ENCODE peak calls at places on chromosomes 16 and 17, in four cellular contexts. P is H9, D is IMR-90, L is esophagus squamous epithelium. U is an unnamed sample.

GRCh38 chr16:30948087-30948955 is 547 bp upstream of the ORAI3 start:
- DNase-seq in L (no peak), D (peak; percentile 96), P (peak; percentile 100), U (peak; percentile 98)

GRCh38 chr17:44533533-44534246 is 23.6 kb upstream of the FZD2 start:
- DNase-seq in L (no peak), P (peak; percentile 97), D (peak; percentile 90), U (peak; percentile 90)

GRCh38 chr17:73071387-73071999 is 21.0 kb downstream of the SLC39A11 start:
- DNase-seq in P (no peak), D (peak; percentile 29), L (no peak), U (no peak)

GRCh38 chr17:41334899-41335298 is 15.7 kb downstream of the KRT33A start:
- DNase-seq in P (no peak), D (no peak), L (no peak), U (no peak)

GRCh38 chr16:56946767-56947603 is 14.8 kb upstream of the CETP start:
- DNase-seq in L (no peak), P (no peak), D (no peak), U (no peak)

GRCh38 chr16:79876332-79876730 is 275.8 kb upstream of the MAF start:
- DNase-seq in P (no peak), L (no peak), D (no peak), U (no peak)

GRCh38 chr17:17385502-17385901 is 82.3 kb downstream of the NT5M start:
- DNase-seq in L (no peak), P (no peak), D (no peak), U (no peak)

GRCh38 chr17:30458371-30458770 is 18.8 kb upstream of the GOSR1 start:
- DNase-seq in L (no peak), D (no peak), P (no peak), U (no peak)

GRCh38 chr16:83305092-83305491 is 502.7 kb upstream of the HSBP1 start:
- DNase-seq in D (peak; percentile 86), P (no peak), L (no peak), U (peak; percentile 78)

DNA sequence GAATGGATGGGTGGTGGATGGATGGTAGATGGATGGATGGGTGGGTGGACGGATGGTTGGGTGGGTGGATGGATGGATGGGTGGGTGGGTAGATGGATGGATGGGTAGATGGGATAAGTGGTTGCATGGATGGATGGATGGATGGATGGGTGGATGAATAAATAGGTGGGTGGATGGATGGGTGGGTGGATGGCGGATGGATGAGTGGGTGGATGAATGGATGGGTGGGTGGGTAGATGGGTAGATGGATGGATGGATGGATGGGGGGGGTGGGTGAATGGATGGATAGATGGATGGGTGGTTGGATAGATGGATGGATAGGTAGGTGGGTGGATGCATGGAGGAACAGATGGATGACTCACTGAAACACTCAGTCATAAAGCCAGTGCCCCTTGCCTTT is 51.0 kb upstream of the FASN start:
- DNase-seq in D (no peak), L (no peak), P (no peak), U (no peak)
- TF ChIP-seq CTCF in D (no peak), L (no peak), P (no peak), U (no peak)

GRCh38 chr16:73546351-73546845 is 498.5 kb upstream of the ZFHX3 start:
- DNase-seq in L (no peak), P (no peak), D (no peak), U (no peak)
- TF ChIP-seq CTCF in L (no peak), P (no peak), D (no peak), U (no peak)

GRCh38 chr17:60421273-60422161 is 772 bp upstream of the CHCT1 start:
- DNase-seq in L (no peak), D (peak; percentile 33), P (peak; percentile 87), U (peak; percentile 51)
- TF ChIP-seq CTCF in L (peak; percentile 87), D (peak; percentile 57), P (peak; percentile 100), U (peak; percentile 88)

DNA sequence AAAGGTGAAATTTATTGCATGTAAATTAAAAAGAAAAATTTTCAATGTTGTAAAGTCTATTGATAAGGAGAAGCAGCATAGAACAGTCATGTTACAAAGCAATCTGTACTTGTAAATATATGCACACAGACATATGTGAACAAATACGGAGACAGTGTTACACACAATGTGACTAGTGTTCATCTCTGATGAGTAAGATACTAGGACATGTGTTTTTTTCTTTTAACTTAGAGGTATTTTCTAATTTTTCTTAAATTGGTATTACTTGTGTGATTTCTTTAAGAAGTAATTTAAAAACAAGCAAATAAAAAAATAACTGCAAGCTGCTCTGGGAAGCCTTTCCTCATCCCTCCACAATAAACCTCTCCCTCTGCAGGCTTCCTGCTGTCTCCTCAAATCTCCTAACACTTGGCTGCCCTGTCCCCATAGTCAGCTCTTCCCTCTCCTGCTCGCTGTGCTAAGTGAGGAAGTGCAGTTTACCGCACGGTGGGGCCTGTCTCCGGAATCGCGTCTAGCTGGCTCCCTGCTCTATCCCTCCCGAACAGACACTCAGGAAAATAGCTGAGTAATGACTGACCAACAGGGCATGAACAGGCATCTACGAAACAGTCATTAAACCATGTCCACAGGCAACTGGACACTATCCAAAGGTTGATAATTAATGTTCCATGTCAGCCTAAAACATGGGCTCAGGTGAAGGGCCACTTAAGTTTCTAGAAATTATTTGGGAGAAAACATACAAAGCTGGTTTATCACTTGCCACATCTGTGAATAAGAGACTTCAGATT is 35.9 kb downstream of the CMTM4 start:
- DNase-seq in P (no peak), D (peak; percentile 84), L (no peak), U (peak; percentile 86)
- TF ChIP-seq CTCF in P (no peak), D (peak; percentile 38), L (peak; percentile 18), U (peak; percentile 52)

GRCh38 chr17:63954402-63955063 is 18.2 kb downstream of the SCN4A start:
- DNase-seq in D (no peak), P (no peak), L (no peak), U (no peak)

GRCh38 chr17:63949576-63950250 is 17.6 kb upstream of the CD79B start:
- DNase-seq in D (no peak), L (no peak), P (no peak), U (no peak)

GRCh38 chr17:63948521-63948920 is 16.4 kb upstream of the CD79B start:
- DNase-seq in D (no peak), P (no peak), L (no peak), U (no peak)

GRCh38 chr17:63947711-63948330 is 15.7 kb upstream of the CD79B start:
- DNase-seq in D (no peak), L (no peak), P (no peak), U (no peak)

GRCh38 chr17:63950940-63951907 is 19.1 kb upstream of the CD79B start:
- DNase-seq in P (peak; percentile 83), L (no peak), D (no peak), U (no peak)
- TF ChIP-seq CTCF in P (peak; percentile 74), L (peak; percentile 61), D (no peak), U (peak; percentile 36)

DNA sequence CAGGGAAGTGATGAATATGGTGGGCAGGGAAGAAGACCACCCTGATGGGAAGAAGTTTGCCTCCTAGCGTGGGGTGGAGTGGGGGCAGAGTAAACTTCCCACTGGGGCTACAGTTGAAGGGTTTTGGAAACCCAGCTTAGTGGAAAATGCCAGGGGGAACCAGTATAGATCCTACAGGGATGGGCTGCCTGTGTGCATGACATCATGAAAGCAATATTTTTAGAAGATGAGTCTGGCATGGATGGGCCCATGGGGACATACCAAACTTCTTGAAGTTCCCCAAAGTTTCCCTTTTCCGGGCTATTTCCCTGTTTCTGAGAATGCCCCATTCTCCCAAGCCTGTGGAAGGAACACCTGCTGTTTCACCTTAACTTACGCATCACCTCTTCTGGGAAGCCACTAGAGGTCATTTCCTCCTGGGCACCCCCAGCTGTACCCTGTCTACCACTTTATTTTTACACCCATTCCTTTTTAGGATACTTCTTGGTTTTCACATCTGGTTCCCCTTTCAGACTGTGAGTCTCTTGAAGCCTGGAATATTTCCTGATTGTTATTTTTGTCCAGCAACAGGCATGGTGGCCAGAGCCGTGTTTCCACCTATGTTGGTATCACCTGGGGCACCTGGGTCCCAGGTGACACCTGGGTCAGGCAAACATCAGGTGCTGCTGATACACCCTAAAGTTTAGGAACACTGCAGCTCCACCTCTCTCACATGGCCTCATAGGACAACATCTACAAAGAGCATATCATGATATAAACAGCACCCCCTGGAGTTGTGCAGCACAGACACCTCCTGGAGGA is 9.8 kb downstream of the SOCS3 start:
- DNase-seq in D (no peak), P (no peak), L (no peak), U (no peak)
- TF ChIP-seq CTCF in D (no peak), P (peak; percentile 37), L (no peak), U (no peak)

GRCh38 chr17:15457723-15458094 is 9.7 kb downstream of the CDRT4 start:
- DNase-seq in P (no peak), L (no peak), D (no peak), U (no peak)
- TF ChIP-seq CTCF in P (no peak), L (no peak), D (no peak), U (no peak)